ENCODE peak calls at places on chromosome 10, in four cellular contexts. M, S, L and E are unnamed samples.

GRCh38 chr10:61785410-61786105 is 115.9 kb upstream of the ARID5B start:
- DNase-seq in M (no peak), S (no peak), L (no peak), E (no peak)

GRCh38 chr10:14876764-14877163 is 1.9 kb upstream of the SUV39H2 start:
- DNase-seq in M (no peak), S (no peak), L (no peak), E (no peak)

GRCh38 chr10:11789294-11789693 is 33.9 kb upstream of the PROSER2 start:
- DNase-seq in M (no peak), S (no peak), L (no peak), E (no peak)

GRCh38 chr10:70265032-70265689 is 18.6 kb downstream of the NPFFR1 start:
- DNase-seq in M (no peak), S (no peak), L (no peak), E (no peak)

GRCh38 chr10:86931872-86932271 is 25.5 kb downstream of the MMRN2 start:
- DNase-seq in M (no peak), S (no peak), L (no peak), E (no peak)

GRCh38 chr10:69403519-69403918 is 13.2 kb downstream of the TACR2 start:
- DNase-seq in M (no peak), S (no peak), L (no peak), E (no peak)

GRCh38 chr10:12431453-12432101 is 82.2 kb downstream of the CAMK1D start:
- DNase-seq in M (no peak), S (no peak), L (no peak), E (no peak)

GRCh38 chr10:32958992-32959703 is 1.1 kb upstream of the ITGB1 start:
- DNase-seq in M (no peak), S (no peak), L (no peak), E (no peak)

GRCh38 chr10:133100706-133101463 is 13.2 kb downstream of the ADGRA1 start:
- DNase-seq in M (no peak), S (no peak), L (peak; percentile 31), E (no peak)

GRCh38 chr10:23351914-23352313 is 7.3 kb upstream of the C10orf67 start:
- DNase-seq in M (no peak), S (no peak), L (no peak), E (no peak)

GRCh38 chr10:63208981-63209380 is 75.9 kb downstream of the NRBF2 start:
- DNase-seq in M (no peak), S (no peak), L (no peak), E (no peak)

GRCh38 chr10:78335371-78335690 is 301.7 kb downstream of the RPS24 start:
- DNase-seq in M (no peak), S (no peak), L (peak; percentile 12), E (no peak)

GRCh38 chr10:12819656-12820055 is 181.9 kb downstream of the CCDC3 start:
- DNase-seq in M (no peak), S (no peak), L (no peak), E (no peak)

GRCh38 chr10:46555713-46556514 is 544 bp downstream of the GPRIN2 start:
- DNase-seq in M (no peak), S (no peak), L (peak; percentile 76), E (peak; percentile 35)

GRCh38 chr10:110032801-110033723 is 25.3 kb downstream of the ADD3 start:
- DNase-seq in M (no peak), S (no peak), L (no peak), E (no peak)

GRCh38 chr10:113616244-113617074 is 47.4 kb downstream of the NRAP start:
- DNase-seq in M (no peak), S (no peak), L (no peak), E (no peak)

GRCh38 chr10:69965919-69966662 is 86.6 kb upstream of the MACROH2A2 start:
- DNase-seq in M (no peak), S (no peak), L (peak; percentile 6), E (no peak)

GRCh38 chr10:88318803-88319202 is 264.3 kb downstream of the RNLS start:
- DNase-seq in M (no peak), S (no peak), L (no peak), E (no peak)

GRCh38 chr10:3122486-3123205 is 49.9 kb downstream of the PITRM1 start:
- DNase-seq in M (no peak), S (no peak), L (no peak), E (no peak)

GRCh38 chr10:44045020-44045419 is 339.9 kb downstream of the CXCL12 start:
- DNase-seq in M (no peak), S (no peak), L (no peak), E (no peak)

GRCh38 chr10:3868274-3868669 is 83.3 kb upstream of the KLF6 start:
- DNase-seq in M (no peak), S (no peak), L (no peak), E (no peak)

GRCh38 chr10:74799840-74800239 is 26.6 kb upstream of the KAT6B start:
- DNase-seq in M (no peak), S (no peak), L (no peak), E (no peak)

GRCh38 chr10:44965651-44966097 is 6.1 kb downstream of the RASSF4 start:
- DNase-seq in M (no peak), S (no peak), L (peak; percentile 17), E (peak; percentile 9)

GRCh38 chr10:131657318-131657984 is 243.4 kb upstream of the PPP2R2D start:
- DNase-seq in M (no peak), S (no peak), L (no peak), E (peak; percentile 26)

GRCh38 chr10:116728526-116729096 is 13.8 kb downstream of the HSPA12A start:
- DNase-seq in M (no peak), S (no peak), L (no peak), E (no peak)

GRCh38 chr10:23499317-23499716 is 60.4 kb downstream of the OTUD1 start:
- DNase-seq in M (no peak), S (no peak), L (no peak), E (no peak)

GRCh38 chr10:1404953-1405260 is 332.4 kb downstream of the ADARB2 start:
- DNase-seq in M (no peak), S (no peak), L (no peak), E (no peak)

GRCh38 chr10:68208424-68209042 is 23.4 kb downstream of the ATOH7 start:
- DNase-seq in M (no peak), S (no peak), L (peak; percentile 66), E (no peak)

GRCh38 chr10:68218786-68219185 is 13.1 kb downstream of the ATOH7 start:
- DNase-seq in M (no peak), S (no peak), L (no peak), E (no peak)

GRCh38 chr10:68211635-68212034 is 20.3 kb downstream of the ATOH7 start:
- DNase-seq in M (no peak), S (no peak), L (no peak), E (no peak)

GRCh38 chr10:68212721-68213352 is 19.1 kb downstream of the ATOH7 start:
- DNase-seq in M (no peak), S (no peak), L (no peak), E (no peak)
- TF ChIP-seq CTCF in M (peak; percentile 51), S (peak; percentile 67), L (peak; percentile 51), E (peak; percentile 65)

GRCh38 chr10:5741276-5741675 is 56.6 kb downstream of the TASOR2 start:
- DNase-seq in M (no peak), S (no peak), L (no peak), E (no peak)

GRCh38 chr10:5735119-5735518 is 50.5 kb downstream of the TASOR2 start:
- DNase-seq in M (no peak), S (no peak), L (no peak), E (no peak)

GRCh38 chr10:5738427-5738826 is 53.8 kb downstream of the TASOR2 start:
- DNase-seq in M (no peak), S (no peak), L (no peak), E (no peak)

GRCh38 chr10:5736591-5736990 is 52.0 kb downstream of the TASOR2 start:
- DNase-seq in M (no peak), S (no peak), L (no peak), E (no peak)

DNA sequence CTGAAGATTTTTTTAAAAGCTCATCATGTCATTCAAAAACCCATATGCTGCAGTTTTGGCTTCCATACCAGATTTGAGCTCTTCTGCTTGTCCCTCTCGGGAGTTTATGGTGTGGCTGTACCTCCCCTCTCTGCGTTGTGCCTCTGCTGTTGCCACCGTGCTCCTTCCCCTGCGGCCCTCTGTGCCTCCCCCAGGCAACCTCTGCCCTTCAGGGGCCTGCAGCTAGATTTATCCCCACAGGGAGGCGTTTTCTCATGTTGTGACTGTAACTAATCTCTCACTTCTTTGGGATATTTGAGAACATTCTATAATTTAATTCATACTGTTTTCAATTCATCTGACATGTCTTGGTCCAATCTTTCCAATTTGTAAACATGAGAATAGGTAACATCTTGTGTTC is 52.7 kb downstream of the TASOR2 start:
- DNase-seq in M (no peak), S (no peak), L (no peak), E (no peak)
- TF ChIP-seq CTCF in M (no peak), S (no peak), L (no peak), E (no peak)

DNA sequence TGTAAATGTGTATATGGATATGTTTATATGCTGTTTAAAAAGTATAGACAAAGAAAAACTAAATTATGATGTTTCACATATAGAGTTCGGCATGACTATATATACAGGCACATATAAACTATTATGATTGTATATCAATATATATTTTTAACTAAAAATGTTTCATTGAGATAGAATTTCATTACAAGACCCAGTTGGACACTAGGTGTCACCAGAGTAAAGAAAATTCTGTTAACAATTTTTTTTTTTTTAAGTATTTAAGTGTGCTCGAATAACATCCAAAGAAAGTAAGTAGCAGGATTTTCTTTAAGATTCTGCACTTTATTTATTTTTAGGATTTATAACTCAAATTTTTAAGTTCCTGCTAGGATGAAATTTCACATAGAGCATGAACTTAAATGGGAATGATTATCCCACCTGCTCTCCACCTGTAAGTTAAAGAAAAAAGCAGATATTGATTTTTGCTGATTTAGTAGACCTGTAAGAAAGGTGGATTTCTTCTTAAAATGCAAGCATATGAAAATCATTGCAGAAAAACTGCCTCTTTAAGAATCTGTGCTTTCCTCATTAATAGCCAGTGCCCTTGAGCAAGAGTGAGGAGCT is 961.5 kb downstream of the PCDH15 start:
- DNase-seq in M (no peak), S (no peak), L (no peak), E (no peak)
- TF ChIP-seq CTCF in M (no peak), S (peak; percentile 36), L (peak; percentile 21), E (peak; percentile 65)

GRCh38 chr10:97358781-97359180 is 24.3 kb upstream of the FRAT2 start:
- DNase-seq in M (no peak), S (no peak), L (no peak), E (no peak)
- TF ChIP-seq CTCF in M (no peak), S (no peak), L (no peak), E (no peak)

GRCh38 chr10:124916585-124917167 is 25.2 kb upstream of the ZRANB1 start:
- DNase-seq in M (peak; percentile 92), S (peak; percentile 99), L (peak; percentile 97), E (peak; percentile 98)
- TF ChIP-seq CTCF in M (no peak), S (no peak), L (no peak), E (no peak)

DNA sequence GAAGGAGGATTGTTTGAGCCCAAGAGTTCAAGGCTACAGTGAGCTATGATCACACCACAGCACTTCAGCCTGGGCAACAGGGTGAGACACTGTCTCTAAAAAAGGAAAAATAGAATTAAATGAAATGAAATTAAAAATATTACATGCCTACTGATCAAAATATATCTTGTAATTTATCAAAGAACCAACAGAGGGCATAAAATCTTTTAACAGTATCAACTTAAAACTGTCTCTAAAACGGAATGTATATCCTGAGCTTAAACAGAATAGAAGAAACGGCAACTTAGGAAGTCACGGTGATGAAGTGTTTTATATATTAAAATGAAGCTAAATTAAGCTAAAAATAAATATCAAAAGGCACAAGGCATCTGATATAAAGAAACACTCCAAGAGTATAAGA is 78.8 kb downstream of the MTPAP start:
- DNase-seq in M (no peak), S (no peak), L (no peak), E (no peak)
- TF ChIP-seq CTCF in M (no peak), S (no peak), L (no peak), E (peak; percentile 23)

GRCh38 chr10:103847909-103848468 is 7.4 kb downstream of the SH3PXD2A start:
- DNase-seq in M (no peak), S (no peak), L (peak; percentile 20), E (no peak)
- TF ChIP-seq CTCF in M (no peak), S (no peak), L (no peak), E (peak; percentile 34)